ENCODE peak calls at places on chromosomes 11 and 22, in five cellular contexts. K is osteoblast, M is lung, B is mammary epithelial cell, Y is left ventricle myocardium inferior. C is an unnamed sample.

GRCh38 chr11:84800755-84801346 is 826.3 kb downstream of the DLG2 start:
- DNase-seq in Y (no peak), M (no peak), B (peak; percentile 8), K (peak; percentile 54), C (peak; percentile 11)

GRCh38 chr11:62931501-62932278 is 10.5 kb upstream of the CHRM1 start:
- DNase-seq in M (no peak), B (peak; percentile 26), K (no peak), Y (no peak), C (peak; percentile 33)

GRCh38 chr11:5937868-5938602 is 4.0 kb upstream of the OR56A3 start:
- DNase-seq in Y (no peak), M (no peak), B (no peak), K (peak; percentile 3), C (no peak)

GRCh38 chr22:10780281-10780680 is 4747.7 kb upstream of the OR11H1 start:
- DNase-seq in K (no peak), B (no peak), Y (no peak), M (no peak), C (no peak)

GRCh38 chr11:109123811-109124787 is 297.9 kb upstream of the C11orf87 start:
- DNase-seq in B (no peak), Y (peak; percentile 55), K (peak; percentile 91), M (no peak), C (peak; percentile 45)

GRCh38 chr11:115739878-115740277 is 235.7 kb upstream of the CADM1 start:
- DNase-seq in K (no peak), Y (no peak), M (no peak), B (peak; percentile 47), C (no peak)

GRCh38 chr11:35464308-35464707 is 45.0 kb upstream of the SLC1A2 start:
- DNase-seq in B (peak; percentile 12), Y (no peak), M (no peak), K (no peak), C (peak; percentile 13)

GRCh38 chr11:67268036-67268683 is 1.9 kb downstream of the GRK2 start:
- DNase-seq in M (no peak), B (no peak), K (peak; percentile 82), Y (no peak), C (peak; percentile 35)

GRCh38 chr22:20130319-20130718 is 1.3 kb upstream of the ZDHHC8 start:
- DNase-seq in M (no peak), K (no peak), B (no peak), Y (no peak), C (no peak)

GRCh38 chr11:134901536-134901935 is 489.5 kb upstream of the B3GAT1 start:
- DNase-seq in K (no peak), Y (no peak), B (no peak), M (no peak), C (peak; percentile 41)

GRCh38 chr11:19722702-19723101 is 10.1 kb downstream of the NAV2 start:
- DNase-seq in K (no peak), M (no peak), Y (no peak), B (no peak), C (no peak)

GRCh38 chr22:39839917-39840510 is 53.5 kb downstream of the ENTHD1 start:
- DNase-seq in Y (no peak), K (no peak), B (no peak), M (no peak), C (no peak)

GRCh38 chr11:72831521-72832300 is 17.5 kb downstream of the ATG16L2 start:
- DNase-seq in K (peak; percentile 92), Y (peak; percentile 87), M (peak; percentile 82), B (peak; percentile 61), C (peak; percentile 90)

GRCh38 chr11:37512156-37512780 is 914.2 kb upstream of the RAG2 start:
- DNase-seq in Y (no peak), B (no peak), M (no peak), K (no peak), C (no peak)

GRCh38 chr22:48299801-48300200 is 1527.9 kb downstream of the BRD1 start:
- DNase-seq in B (no peak), Y (no peak), M (peak; percentile 18), K (no peak), C (peak; percentile 54)

GRCh38 chr11:33724644-33725035 is 11.6 kb downstream of the CD59 start:
- DNase-seq in Y (no peak), B (no peak), M (no peak), K (no peak), C (no peak)

GRCh38 chr11:115503886-115504278 is 333 bp downstream of the CADM1 start:
- DNase-seq in Y (no peak), B (peak; percentile 1), K (peak; percentile 48), M (no peak), C (no peak)

GRCh38 chr22:43819691-43820670 is 7.9 kb upstream of the EFCAB6 start:
- DNase-seq in Y (no peak), M (no peak), K (peak; percentile 25), B (no peak), C (no peak)

GRCh38 chr11:130448416-130449068 is at the start of gene ADAMTS15:
- DNase-seq in M (peak; percentile 90), K (peak; percentile 97), Y (peak; percentile 91), B (peak; percentile 85), C (peak; percentile 97)

GRCh38 chr11:14388352-14388751 is 29.4 kb upstream of the RRAS2 start:
- DNase-seq in K (peak; percentile 11), B (no peak), Y (no peak), M (no peak), C (no peak)

GRCh38 chr11:76605338-76606074 is 65.0 kb downstream of the LRRC32 start:
- DNase-seq in Y (no peak), B (no peak), M (no peak), K (peak; percentile 23), C (no peak)

GRCh38 chr22:43471606-43472135 is 59.9 kb downstream of the MPPED1 start:
- DNase-seq in Y (no peak), K (no peak), B (no peak), M (no peak), C (peak; percentile 31)

GRCh38 chr11:64457416-64458010 is 98.6 kb downstream of the RPS6KA4 start:
- DNase-seq in Y (no peak), K (no peak), B (no peak), M (no peak), C (no peak)

GRCh38 chr11:105862736-105863367 is 159.2 kb downstream of the MSANTD4 start:
- DNase-seq in Y (no peak), M (no peak), B (peak; percentile 35), K (peak; percentile 59), C (no peak)

GRCh38 chr11:69928124-69928523 is 108.9 kb upstream of the FGF3 start:
- DNase-seq in B (no peak), Y (no peak), M (no peak), K (peak; percentile 62), C (no peak)

GRCh38 chr11:70640408-70640807 is 242.1 kb downstream of the CTTN start:
- DNase-seq in M (no peak), K (peak; percentile 27), B (no peak), Y (no peak), C (no peak)

GRCh38 chr11:133895551-133895950 is 50.2 kb upstream of the SPATA19 start:
- DNase-seq in Y (no peak), K (no peak), B (no peak), M (no peak), C (peak; percentile 48)

GRCh38 chr22:40324468-40325305 is 21.6 kb upstream of the ADSL start:
- DNase-seq in Y (no peak), K (no peak), M (no peak), B (no peak), C (no peak)

GRCh38 chr11:10900686-10901415 is 43.0 kb upstream of the ZBED5 start:
- DNase-seq in M (no peak), K (peak; percentile 44), Y (no peak), B (peak; percentile 87), C (no peak)

GRCh38 chr11:94740083-94740974 is 27.8 kb upstream of the AMOTL1 start:
- DNase-seq in M (no peak), K (peak; percentile 93), Y (peak; percentile 59), B (no peak), C (peak; percentile 83)

GRCh38 chr11:2565447-2566222 is 120.8 kb downstream of the KCNQ1 start:
- DNase-seq in Y (peak; percentile 12), K (peak; percentile 19), M (no peak), B (no peak), C (no peak)

DNA sequence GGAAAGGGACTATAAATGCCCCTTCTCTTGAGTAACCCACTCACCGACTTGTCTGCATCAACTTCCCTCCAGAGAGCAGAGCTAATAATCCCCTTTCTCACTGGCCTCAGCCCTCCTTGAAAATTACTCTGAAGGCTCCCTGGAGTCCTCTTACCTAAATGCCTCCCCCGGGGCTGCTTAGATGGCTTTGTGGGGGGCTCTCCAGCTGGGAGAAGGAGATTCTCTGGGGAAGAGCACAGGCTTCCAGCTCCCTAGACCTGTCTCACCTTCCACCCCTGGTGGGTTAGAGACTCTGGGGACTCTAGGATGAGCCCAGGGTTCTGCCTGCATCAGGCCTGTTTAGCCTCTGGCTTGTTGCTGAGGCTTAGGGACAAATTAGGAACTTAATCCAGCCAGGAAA is 39.8 kb downstream of the MIAT start:
- DNase-seq in B (no peak), M (no peak), K (no peak), Y (no peak), C (no peak)
- H3K27me3 ChIP-seq in B (no peaks in the 10 kb centered on the region), M (no peaks in the 10 kb centered on the region), K (no peaks in the 10 kb centered on the region), Y (no peaks in the 10 kb centered on the region), C (no peaks in the 10 kb centered on the region)

GRCh38 chr11:82734120-82734479 is 436 bp upstream of the FAM181B start:
- DNase-seq in Y (no peak), M (no peak), B (no peak), K (peak; percentile 48), C (no peak)

GRCh38 chr11:82732734-82733443 is 775 bp downstream of the FAM181B start:
- DNase-seq in B (no peak), M (no peak), Y (no peak), K (peak; percentile 72), C (peak; percentile 76)

GRCh38 chr11:82731691-82732277 is 1.9 kb downstream of the FAM181B start:
- DNase-seq in B (no peak), K (no peak), M (no peak), Y (no peak), C (peak; percentile 46)

GRCh38 chr11:82732348-82732733 is 1.3 kb downstream of the FAM181B start:
- DNase-seq in K (no peak), M (no peak), Y (no peak), B (no peak), C (peak; percentile 70)

DNA sequence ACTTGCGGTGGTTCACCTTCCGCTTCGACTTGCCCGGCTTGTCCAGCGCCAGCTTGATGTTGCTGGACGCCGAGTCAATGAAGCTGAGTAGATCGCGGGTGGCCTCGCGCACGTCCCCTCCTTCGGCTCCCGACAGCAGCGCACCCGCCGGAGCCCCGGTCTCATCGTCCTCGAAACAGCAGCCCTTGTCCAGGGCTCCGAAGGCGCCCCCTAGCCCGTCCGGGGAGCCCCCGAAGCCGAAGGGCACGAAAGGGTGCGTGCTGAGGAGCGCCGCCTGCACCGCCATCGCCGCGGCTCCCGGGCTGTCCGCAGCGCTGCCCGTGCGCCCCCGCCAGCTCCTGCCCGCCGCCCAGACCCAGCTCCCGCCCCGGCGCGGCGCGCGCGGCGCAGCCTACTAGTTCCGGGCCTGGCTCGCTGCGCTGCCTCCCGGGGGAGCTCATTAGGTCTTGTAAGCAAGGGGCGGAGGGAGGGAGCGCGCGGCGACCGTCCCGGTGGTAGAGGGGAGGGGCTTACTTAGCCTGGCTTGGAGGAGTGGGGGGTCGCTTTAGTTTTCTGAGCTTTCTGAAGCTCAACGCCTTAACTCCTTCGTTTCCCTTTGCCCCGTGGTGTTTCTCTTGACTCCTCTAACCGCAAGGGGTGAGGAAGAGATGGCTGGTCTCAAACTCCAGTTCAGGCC is at the start of gene FAM181B:
- DNase-seq in K (peak; percentile 88), Y (peak; percentile 32), M (no peak), B (peak; percentile 32), C (peak; percentile 92)
- H3K27me3 ChIP-seq in K (peaks cover 54% of the 10 kb centered on the region), Y (peaks cover 95% of the 10 kb centered on the region), M (peaks cover 6% of the 10 kb centered on the region), B (peaks cover 14% of the 10 kb centered on the region), C (peaks cover 39% of the 10 kb centered on the region)

GRCh38 chr11:131748146-131749050 is 378.0 kb downstream of the NTM start:
- DNase-seq in B (peak; percentile 42), M (peak; percentile 43), K (peak; percentile 65), Y (peak; percentile 48), C (peak; percentile 63)
- H3K27me3 ChIP-seq in B (no peaks in the 10 kb centered on the region), M (no peaks in the 10 kb centered on the region), K (no peaks in the 10 kb centered on the region), Y (peaks cover 66% of the 10 kb centered on the region), C (no peaks in the 10 kb centered on the region)

GRCh38 chr11:15509082-15509481 is 394.4 kb downstream of the INSC start:
- DNase-seq in M (no peak), B (no peak), Y (no peak), K (no peak), C (no peak)
- H3K27me3 ChIP-seq in M (no peaks in the 10 kb centered on the region), B (no peaks in the 10 kb centered on the region), Y (no peaks in the 10 kb centered on the region), K (no peaks in the 10 kb centered on the region), C (no peaks in the 10 kb centered on the region)

C was measured in H7.